ENCODE peak calls at places on chromosome 10, in seven cellular contexts. Q is renal cortical epithelial cell; U is fibroblast of the aortic adventitia; J is stimulated activated CD8-positive, alpha-beta memory T cell treated with anti-CD3 and anti-CD28 coated beads, Interleukin-7, amount 100 ng/mL, for 24 hours; M is neural progenitor cell; Z is effector memory CD4-positive, alpha-beta T cell; X is right lobe of liver. C is an unnamed sample.

GRCh38 chr10:71835671-71836593 is 15.1 kb downstream of the PSAP start:
- DNase-seq in Q (peak), U (peak), J (no peak), M (peak), Z (no peak), X (peak), C (no peak)

GRCh38 chr10:21534611-21535493 is 820 bp downstream of the MLLT10 start:
- DNase-seq in Q (no peak), U (no peak), J (no peak), M (peak), Z (peak), X (peak), C (no peak)

GRCh38 chr10:79904671-79905321 is 44.1 kb downstream of the SFTPD start:
- DNase-seq in Q (peak), U (peak), J (peak), M (peak), Z (no peak), X (peak), C (peak)

GRCh38 chr10:113108180-113108835 is 158.3 kb downstream of the TCF7L2 start:
- DNase-seq in Q (no peak), U (no peak), J (no peak), M (peak), Z (no peak), X (no peak), C (no peak)

GRCh38 chr10:80280071-80280800 is 9.2 kb downstream of the MAT1A start:
- DNase-seq in Q (no peak), U (no peak), J (no peak), M (no peak), Z (no peak), X (no peak), C (no peak)

GRCh38 chr10:131668903-131669302 is 231.9 kb upstream of the PPP2R2D start:
- DNase-seq in Q (no peak), U (no peak), J (no peak), M (no peak), Z (no peak), X (no peak), C (no peak)

GRCh38 chr10:93893646-93894515 is at the start of gene SLC35G1:
- DNase-seq in Q (peak), U (peak), J (peak), M (peak), Z (peak), X (peak), C (peak)

GRCh38 chr10:120460776-120461175 is 3.7 kb downstream of the PLPP4 start:
- DNase-seq in Q (peak), U (peak), J (no peak), M (no peak), Z (no peak), X (no peak), C (peak)

GRCh38 chr10:109889867-109890266 is 33.4 kb downstream of the XPNPEP1 start:
- DNase-seq in Q (peak), U (peak), J (no peak), M (no peak), Z (no peak), X (no peak), C (peak)

GRCh38 chr10:70758757-70759514 is 26.2 kb downstream of the TBATA start:
- DNase-seq in Q (peak), U (peak), J (peak), M (peak), Z (peak), X (peak), C (peak)

GRCh38 chr10:129968937-129969527 is 5.0 kb upstream of the EBF3 start:
- DNase-seq in Q (no peak), U (peak), J (no peak), M (peak), Z (no peak), X (peak), C (no peak)

GRCh38 chr10:70992436-70992835 is 104.1 kb upstream of the PCBD1 start:
- DNase-seq in Q (no peak), U (no peak), J (no peak), M (no peak), Z (no peak), X (no peak), C (no peak)

GRCh38 chr10:132183046-132183445 is 3.7 kb upstream of the DPYSL4 start:
- DNase-seq in Q (no peak), U (no peak), J (no peak), M (no peak), Z (no peak), X (peak), C (peak)

GRCh38 chr10:84138478-84139125 is 707 bp upstream of the GHITM start:
- DNase-seq in Q (no peak), U (no peak), J (peak), M (no peak), Z (peak), X (peak), C (peak)

GRCh38 chr10:80509403-80510161 is 28.1 kb upstream of the SH2D4B start:
- DNase-seq in Q (peak), U (peak), J (no peak), M (no peak), Z (no peak), X (no peak), C (peak)

GRCh38 chr10:100934084-100934659 is 21.4 kb downstream of the SLF2 start:
- DNase-seq in Q (peak), U (no peak), J (no peak), M (no peak), Z (no peak), X (no peak), C (peak)

GRCh38 chr10:3708830-3709229 is 76.2 kb downstream of the KLF6 start:
- DNase-seq in Q (no peak), U (peak), J (no peak), M (no peak), Z (no peak), X (no peak), C (no peak)

GRCh38 chr10:36437367-36437766 is 688.0 kb upstream of the ANKRD30A start:
- DNase-seq in Q (no peak), U (no peak), J (no peak), M (no peak), Z (no peak), X (no peak), C (no peak)

GRCh38 chr10:74122060-74122459 is 28.6 kb downstream of the AP3M1 start:
- DNase-seq in Q (no peak), U (no peak), J (no peak), M (no peak), Z (no peak), X (no peak), C (no peak)

GRCh38 chr10:71837085-71837827 is 13.8 kb downstream of the PSAP start:
- DNase-seq in Q (peak), U (no peak), J (no peak), M (peak), Z (no peak), X (no peak), C (no peak)

GRCh38 chr10:4255751-4256150 is 470.7 kb upstream of the KLF6 start:
- DNase-seq in Q (no peak), U (no peak), J (no peak), M (no peak), Z (no peak), X (no peak), C (peak)

GRCh38 chr10:35129185-35129674 is 2.6 kb downstream of the CREM start:
- DNase-seq in Q (no peak), U (no peak), J (no peak), M (no peak), Z (no peak), X (no peak), C (no peak)

GRCh38 chr10:52451817-52452216 is 137.7 kb downstream of the DKK1 start:
- DNase-seq in Q (peak), U (peak), J (no peak), M (no peak), Z (no peak), X (no peak), C (peak)

GRCh38 chr10:106636781-106637491 is 527.6 kb downstream of the SORCS1 start:
- DNase-seq in Q (peak), U (no peak), J (no peak), M (peak), Z (no peak), X (no peak), C (no peak)

GRCh38 chr10:62805139-62806092 is 896 bp downstream of the ADO start:
- DNase-seq in Q (peak), U (peak), J (no peak), M (peak), Z (peak), X (peak), C (peak)

GRCh38 chr10:55400075-55400474 is 599.0 kb upstream of the PCDH15 start:
- DNase-seq in Q (peak), U (no peak), J (no peak), M (no peak), Z (no peak), X (no peak), C (no peak)

GRCh38 chr10:100731603-100732596 is 13.5 kb upstream of the PAX2 start:
- DNase-seq in Q (peak), U (no peak), J (no peak), M (no peak), Z (no peak), X (no peak), C (no peak)

GRCh38 chr10:16923309-16923708 is 106.1 kb upstream of the RSU1 start:
- DNase-seq in Q (peak), U (no peak), J (no peak), M (no peak), Z (no peak), X (no peak), C (no peak)

GRCh38 chr10:21925851-21926250 is 77.7 kb downstream of the DNAJC1 start:
- DNase-seq in Q (no peak), U (no peak), J (no peak), M (no peak), Z (no peak), X (no peak), C (no peak)

GRCh38 chr10:126050301-126050700 is 153.9 kb downstream of the FANK1 start:
- DNase-seq in Q (no peak), U (no peak), J (no peak), M (no peak), Z (no peak), X (no peak), C (no peak)

GRCh38 chr10:101932182-101932581 is 88.6 kb upstream of the KCNIP2 start:
- DNase-seq in Q (no peak), U (no peak), J (no peak), M (no peak), Z (no peak), X (no peak), C (peak)

GRCh38 chr10:87767253-87767652 is 50.8 kb downstream of the ATAD1 start:
- DNase-seq in Q (no peak), U (no peak), J (no peak), M (no peak), Z (no peak), X (no peak), C (no peak)

GRCh38 chr10:69829792-69830191 is 28.1 kb downstream of the COL13A1 start:
- DNase-seq in Q (no peak), U (no peak), J (no peak), M (no peak), Z (no peak), X (no peak), C (no peak)

GRCh38 chr10:20624642-20625041 is 272.5 kb downstream of the NEBL start:
- DNase-seq in Q (no peak), U (peak), J (no peak), M (no peak), Z (no peak), X (no peak), C (no peak)

GRCh38 chr10:30502266-30503058 is 68.5 kb downstream of the MAP3K8 start:
- DNase-seq in Q (peak), U (peak), J (no peak), M (no peak), Z (peak), X (peak), C (no peak)